ENCODE peak calls at places on chromosomes 1 and 21, in six cellular contexts. P, M, Z, J, R and Q are unnamed samples.

GRCh38 chr1:160711528-160712311 is at the start of gene CD48:
- DNase-seq in J (no peak), Z (no peak), R (no peak), P (no peak), M (no peak), Q (no peak)

GRCh38 chr21:44874497-44875331 is 1.2 kb upstream of the PTTG1IP start:
- DNase-seq in R (no peak), M (no peak), Z (no peak), P (peak), J (no peak), Q (peak)

GRCh38 chr1:215665212-215665611 is 98.1 kb downstream of the KCTD3 start:
- DNase-seq in J (no peak), P (no peak), Z (peak), M (peak), R (no peak), Q (peak)

GRCh38 chr21:45644041-45644906 is 749 bp downstream of the PCBP3 start:
- DNase-seq in R (peak), J (no peak), P (no peak), Z (no peak), M (no peak), Q (no peak)

GRCh38 chr1:202589190-202589680 is 121.0 kb downstream of the SYT2 start:
- DNase-seq in R (no peak), J (peak), M (peak), Z (peak), P (peak), Q (peak)

GRCh38 chr1:159279754-159280153 is 22.4 kb upstream of the FCER1A start:
- DNase-seq in M (no peak), Z (no peak), P (no peak), J (no peak), R (no peak), Q (no peak)

GRCh38 chr1:146032613-146033219 is 11.2 kb upstream of the HJV start:
- DNase-seq in R (no peak), Z (peak), J (no peak), M (no peak), P (peak), Q (peak)

GRCh38 chr1:58842941-58843340 is 59.1 kb upstream of the JUN start:
- DNase-seq in M (no peak), R (no peak), J (no peak), Z (no peak), P (no peak), Q (no peak)

GRCh38 chr1:12040457-12041051 is 21.3 kb downstream of the MIIP start:
- DNase-seq in Z (peak), J (no peak), R (peak), P (no peak), M (peak), Q (peak)

GRCh38 chr1:173960625-173961024 is 43.5 kb upstream of the SERPINC1 start:
- DNase-seq in M (no peak), J (no peak), R (no peak), Z (no peak), P (no peak), Q (no peak)

GRCh38 chr21:18222346-18222745 is 22.3 kb upstream of the CHODL start:
- DNase-seq in Z (no peak), J (no peak), M (no peak), P (no peak), R (no peak), Q (no peak)

GRCh38 chr1:112904831-112905227 is 51.2 kb downstream of the SLC16A1 start:
- DNase-seq in Z (no peak), R (no peak), J (no peak), P (no peak), M (no peak), Q (no peak)

GRCh38 chr21:35002879-35003722 is 46.0 kb downstream of the RUNX1 start:
- DNase-seq in J (no peak), M (peak), R (no peak), Z (peak), P (no peak), Q (peak)

GRCh38 chr1:152151646-152152045 is 7.4 kb downstream of the RPTN start:
- DNase-seq in M (no peak), Z (no peak), J (no peak), R (no peak), P (no peak), Q (peak)

GRCh38 chr1:156961709-156962108 is 41.3 kb downstream of the LRRC71 start:
- DNase-seq in M (no peak), Z (no peak), R (no peak), J (no peak), P (peak), Q (no peak)

GRCh38 chr1:8307628-8308027 is 10.3 kb upstream of the SLC45A1 start:
- DNase-seq in M (no peak), Z (no peak), J (no peak), R (no peak), P (no peak), Q (no peak)

GRCh38 chr1:243550276-243550675 is 294.4 kb downstream of the SDCCAG8 start:
- DNase-seq in P (no peak), R (no peak), J (no peak), Z (peak), M (no peak), Q (no peak)

GRCh38 chr1:164518692-164519332 is 40.2 kb upstream of the PBX1 start:
- DNase-seq in M (no peak), Z (no peak), J (no peak), P (no peak), R (no peak), Q (no peak)

GRCh38 chr1:167744901-167745300 is 23.1 kb downstream of the MPZL1 start:
- DNase-seq in R (no peak), M (no peak), P (no peak), Z (no peak), J (no peak), Q (no peak)

GRCh38 chr1:246647513-246647912 is 76.7 kb upstream of the SCCPDH start:
- DNase-seq in J (no peak), M (no peak), P (no peak), Z (peak), R (no peak), Q (peak)

GRCh38 chr1:182718311-182718710 is 33.9 kb upstream of the RGS8 start:
- DNase-seq in Z (no peak), R (no peak), P (no peak), J (no peak), M (no peak), Q (no peak)

GRCh38 chr21:15003463-15004135 is 61.2 kb downstream of the NRIP1 start:
- DNase-seq in J (no peak), R (peak), P (peak), Z (no peak), M (no peak), Q (no peak)

GRCh38 chr1:33298623-33299277 is 22.1 kb downstream of the A3GALT2 start:
- DNase-seq in M (no peak), Z (peak), P (peak), R (peak), J (no peak), Q (peak)

GRCh38 chr1:207695943-207696342 is 51.0 kb downstream of the CR1L start:
- DNase-seq in R (no peak), M (no peak), Z (no peak), P (no peak), J (no peak), Q (no peak)

GRCh38 chr1:116560704-116561490 is 9.9 kb downstream of the CD58 start:
- DNase-seq in Z (no peak), R (no peak), P (no peak), M (no peak), J (no peak), Q (no peak)

GRCh38 chr1:164637461-164638375 is 78.7 kb downstream of the PBX1 start:
- DNase-seq in P (no peak), M (no peak), Z (peak), J (no peak), R (no peak), Q (peak)

GRCh38 chr21:43370091-43370658 is 56.8 kb downstream of the SIK1 start:
- DNase-seq in P (no peak), Z (peak), R (no peak), J (no peak), M (no peak), Q (peak)

GRCh38 chr1:57621776-57622175 is 197.9 kb upstream of the DAB1 start:
- DNase-seq in P (no peak), J (no peak), R (no peak), M (no peak), Z (no peak), Q (no peak)

GRCh38 chr1:12472798-12473551 is 145.0 kb downstream of the DHRS3 start:
- DNase-seq in R (no peak), J (no peak), Z (no peak), P (peak), M (no peak), Q (no peak)

GRCh38 chr1:42999308-42999707 is 40.6 kb upstream of the SLC2A1 start:
- DNase-seq in P (no peak), M (no peak), J (no peak), Z (peak), R (no peak), Q (peak)

GRCh38 chr1:16984717-16985116 is 4.3 kb upstream of the MFAP2 start:
- DNase-seq in R (no peak), M (no peak), J (peak), Z (peak), P (no peak), Q (peak)

GRCh38 chr1:59709333-59709732 is 105.4 kb upstream of the HOOK1 start:
- DNase-seq in M (no peak), J (no peak), P (no peak), R (no peak), Z (no peak), Q (no peak)

GRCh38 chr1:35278886-35279554 is 10.5 kb downstream of the ZMYM4 start:
- DNase-seq in Z (peak), J (no peak), R (no peak), M (no peak), P (no peak), Q (peak)

GRCh38 chr1:8439015-8439702 is 121.2 kb downstream of the SLC45A1 start:
- DNase-seq in J (peak), M (no peak), P (peak), Z (peak), R (no peak), Q (peak)

GRCh38 chr1:203593723-203594122 is 32.9 kb upstream of the ATP2B4 start:
- DNase-seq in R (no peak), Z (peak), M (no peak), J (no peak), P (no peak), Q (no peak)

GRCh38 chr1:203593143-203593542 is 33.5 kb upstream of the ATP2B4 start:
- DNase-seq in Z (no peak), R (no peak), J (no peak), P (no peak), M (no peak), Q (no peak)

GRCh38 chr1:203592728-203593127 is 33.9 kb upstream of the ATP2B4 start:
- DNase-seq in M (no peak), R (no peak), J (no peak), P (no peak), Z (peak), Q (peak)

GRCh38 chr1:203591626-203592025 is 35.0 kb upstream of the ATP2B4 start:
- DNase-seq in R (no peak), M (no peak), Z (no peak), P (no peak), J (no peak), Q (no peak)

GRCh38 chr1:203592156-203592555 is 34.5 kb upstream of the ATP2B4 start:
- DNase-seq in M (no peak), R (peak), J (no peak), Z (peak), P (peak), Q (no peak)
- H3K4me3 ChIP-seq in M (no peak), R (no peak), J (no peak), Z (no peak), P (no peak), Q (no peak)

DNA sequence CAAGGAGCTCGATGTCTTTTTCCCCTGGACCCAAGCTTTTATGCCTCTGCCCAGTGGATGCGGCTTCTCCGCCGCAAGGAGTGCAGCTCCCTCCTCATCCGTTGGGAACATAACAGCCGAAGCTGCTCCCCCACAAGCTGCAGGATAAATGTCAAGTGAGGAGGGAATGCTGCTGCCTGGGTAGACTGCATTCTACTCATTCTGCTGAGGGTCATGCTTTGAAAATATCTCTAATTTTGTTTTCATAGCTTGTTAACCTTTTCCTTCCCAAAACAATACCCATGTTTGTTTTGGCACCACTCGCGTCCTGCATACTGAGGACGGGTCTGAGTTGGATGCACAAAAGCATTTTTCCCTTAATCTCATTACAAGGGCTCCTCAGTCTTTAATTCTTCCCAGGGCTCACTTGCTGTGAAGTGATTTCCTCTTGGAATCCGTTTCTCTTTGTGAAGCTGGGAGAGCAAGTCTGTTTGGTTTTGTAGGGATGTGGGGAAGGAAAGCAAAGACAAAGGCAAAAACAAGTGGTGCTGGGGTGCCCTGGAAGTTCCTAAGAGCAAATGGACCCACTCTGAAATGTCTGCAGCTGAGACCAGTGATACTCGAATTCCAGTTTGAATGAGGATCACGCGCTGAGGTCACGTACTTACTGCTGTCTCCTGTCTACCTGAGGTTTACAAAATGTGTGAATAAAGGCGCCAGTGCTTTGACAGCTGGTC is 134.0 kb upstream of the IRF2BP2 start:
- DNase-seq in P (no peak), Z (peak), R (peak), J (no peak), M (no peak), Q (no peak)
- H3K4me3 ChIP-seq in P (no peak), Z (no peak), R (no peak), J (no peak), M (peak), Q (peak)

DNA sequence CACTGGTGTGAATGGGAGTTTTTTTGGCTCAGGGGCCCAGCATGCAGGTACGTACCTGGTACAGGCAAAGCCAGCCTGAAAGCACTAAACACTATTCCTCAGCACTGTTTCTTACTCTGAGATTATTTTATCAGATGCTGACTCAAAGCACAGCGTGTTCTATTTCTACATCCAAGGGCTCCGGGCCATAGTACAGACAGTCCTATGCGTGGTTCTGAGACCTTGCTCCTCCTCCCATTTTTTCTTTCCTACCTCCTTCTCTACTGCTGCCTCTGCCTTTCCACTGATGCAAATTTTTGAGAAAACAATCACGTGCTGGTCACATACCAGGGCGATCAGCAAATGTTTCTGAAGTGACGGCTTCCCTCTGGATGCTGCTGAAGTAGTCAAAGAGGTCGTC is 36.3 kb downstream of the PDPN start:
- DNase-seq in Z (no peak), R (no peak), M (no peak), P (no peak), J (no peak), Q (peak)
- H3K4me3 ChIP-seq in Z (no peak), R (no peak), M (no peak), P (no peak), J (no peak), Q (no peak)

GRCh38 chr1:229229721-229230135 is 41.2 kb upstream of the RAB4A start:
- DNase-seq in Z (no peak), M (no peak), J (peak), R (no peak), P (no peak), Q (peak)

GRCh38 chr1:229229137-229229720 is 41.7 kb upstream of the RAB4A start:
- DNase-seq in P (no peak), J (no peak), Z (no peak), M (no peak), R (no peak), Q (peak)

GRCh38 chr1:229225331-229225782 is 45.6 kb upstream of the RAB4A start:
- DNase-seq in P (no peak), Z (no peak), R (no peak), M (no peak), J (no peak), Q (no peak)

GRCh38 chr1:229228522-229228921 is 42.4 kb upstream of the RAB4A start:
- DNase-seq in R (no peak), P (no peak), Z (no peak), J (no peak), M (no peak), Q (no peak)

GRCh38 chr1:229227298-229227919 is 43.5 kb upstream of the RAB4A start:
- DNase-seq in M (no peak), P (peak), J (peak), Z (peak), R (peak), Q (peak)
- H3K4me3 ChIP-seq in M (no peak), P (no peak), J (no peak), Z (no peak), R (no peak), Q (no peak)

DNA sequence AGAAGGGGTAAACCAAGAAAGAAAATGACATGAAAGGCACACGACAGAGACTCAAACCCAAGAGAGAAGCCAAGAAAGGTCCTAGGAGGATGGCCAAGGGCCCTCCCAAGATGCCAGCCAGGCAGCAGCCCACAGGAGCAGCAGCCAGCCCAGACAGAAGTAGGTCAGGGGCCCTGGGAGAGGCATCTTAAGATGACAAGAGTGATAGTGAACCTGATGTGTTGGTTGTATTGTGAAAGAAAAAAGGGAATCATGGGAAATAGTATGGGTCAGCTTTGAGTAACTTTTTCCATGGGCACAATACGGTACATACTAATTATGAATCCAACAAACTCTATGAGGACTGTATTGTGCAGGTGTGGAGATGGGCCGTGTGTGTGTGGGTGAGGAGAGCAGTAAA is 3.3 kb downstream of the CCSAP start:
- DNase-seq in Z (no peak), P (no peak), R (no peak), M (no peak), J (no peak), Q (no peak)
- H3K4me3 ChIP-seq in Z (no peak), P (no peak), R (no peak), M (no peak), J (no peak), Q (no peak)

DNA sequence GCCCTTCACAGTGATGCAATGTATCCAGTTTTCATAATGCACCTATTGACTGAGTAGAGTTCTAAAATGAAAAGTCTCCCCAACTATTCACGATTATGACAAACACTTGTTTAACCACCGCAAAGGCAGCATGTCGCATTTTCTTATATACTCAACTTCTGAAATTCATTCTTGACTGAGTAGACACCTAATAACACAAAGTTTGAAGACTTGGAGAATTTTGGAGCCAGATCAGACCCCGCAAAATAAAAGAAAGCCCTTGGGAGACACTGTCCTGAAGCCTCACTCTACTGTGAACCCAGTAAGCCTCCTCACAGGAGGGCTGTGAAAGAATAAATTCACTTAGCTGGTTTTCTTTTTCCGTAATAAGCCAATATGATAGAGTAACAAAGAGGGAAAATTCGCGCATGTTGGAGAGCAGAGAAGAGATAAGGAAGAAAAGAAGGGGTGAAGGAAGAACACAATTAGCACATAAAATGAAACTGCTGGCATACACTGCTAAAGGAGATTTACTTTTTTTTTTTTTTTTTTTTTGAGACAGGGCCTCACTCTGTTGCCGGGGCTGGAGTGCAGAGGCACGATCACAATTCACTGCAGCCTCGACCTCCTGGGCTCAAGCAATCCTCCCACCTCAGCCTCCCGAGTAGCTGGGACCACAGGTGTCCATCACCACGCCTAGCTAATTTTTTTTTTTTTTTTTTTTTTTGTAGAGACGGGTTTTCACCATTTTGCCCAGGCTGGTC is 492 bp upstream of the COLGALT2 start:
- DNase-seq in R (no peak), M (no peak), P (no peak), Z (no peak), J (no peak), Q (no peak)
- H3K4me3 ChIP-seq in R (peak), M (peak), P (peak), Z (peak), J (peak), Q (peak)

DNA sequence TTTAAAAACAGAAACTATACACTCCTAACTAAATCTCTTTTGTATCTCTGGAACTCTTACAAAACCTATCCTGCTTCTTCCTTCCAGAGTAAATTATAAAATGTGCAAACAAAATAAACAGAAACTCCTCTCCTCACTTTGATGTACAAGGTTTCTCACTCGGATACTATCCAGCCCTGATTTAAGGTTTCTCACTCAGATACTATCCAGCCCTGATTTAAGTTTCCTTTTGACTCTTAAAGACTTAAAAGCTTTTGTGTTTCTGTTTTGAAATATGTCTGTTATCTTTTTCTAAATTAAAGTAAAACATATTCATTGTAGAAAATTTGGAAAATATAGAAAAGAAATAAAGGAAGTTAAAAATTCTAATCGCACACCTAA is 132.5 kb downstream of the CRB1 start:
- DNase-seq in J (no peak), P (no peak), Z (no peak), R (no peak), M (no peak), Q (no peak)
- H3K4me3 ChIP-seq in J (no peak), P (no peak), Z (no peak), R (no peak), M (no peak), Q (no peak)

GRCh38 chr1:226406401-226406881 is 1.5 kb downstream of the PARP1 start:
- DNase-seq in J (no peak), M (no peak), Z (peak), R (no peak), P (no peak), Q (peak)

GRCh38 chr1:226407497-226408284 is at the start of gene PARP1:
- DNase-seq in R (peak), Z (peak), P (peak), J (peak), M (no peak), Q (peak)

GRCh38 chr1:226405411-226405988 is 2.4 kb downstream of the PARP1 start:
- DNase-seq in J (no peak), Z (no peak), M (no peak), P (no peak), R (no peak), Q (no peak)

GRCh38 chr1:226408285-226409184 is 642 bp upstream of the PARP1 start:
- DNase-seq in J (no peak), M (no peak), P (no peak), Z (no peak), R (no peak), Q (no peak)

GRCh38 chr1:226407199-226407496 is 745 bp downstream of the PARP1 start:
- DNase-seq in M (no peak), J (no peak), Z (no peak), R (no peak), P (no peak), Q (no peak)
- H3K4me3 ChIP-seq in M (peak), J (peak), Z (peak), R (peak), P (peak), Q (peak)